ENCODE peak calls at places on chromosomes 16 and 17, in five cellular contexts. Z, X, F, K and Y are unnamed samples.

GRCh38 chr16:1450218-1450617 is 5.9 kb upstream of the CCDC154 start:
- DNase-seq in Z (no peak), X (no peak), F (no peak), K (peak), Y (peak)

GRCh38 chr16:12158428-12158827 is 181.9 kb downstream of the SNX29 start:
- DNase-seq in Z (no peak), X (no peak), F (no peak), K (no peak), Y (no peak)

GRCh38 chr17:76537578-76538280 is at the start of gene CYGB:
- DNase-seq in Z (no peak), X (no peak), F (no peak), K (no peak), Y (no peak)

GRCh38 chr17:72171703-72172670 is 51.2 kb downstream of the SOX9 start:
- DNase-seq in Z (no peak), X (no peak), F (no peak), K (no peak), Y (no peak)

GRCh38 chr16:1425616-1426370 is 5.1 kb upstream of the PERCC1 start:
- DNase-seq in Z (no peak), X (no peak), F (no peak), K (no peak), Y (no peak)

GRCh38 chr16:14957576-14958322 is 17.1 kb upstream of the PDXDC1 start:
- DNase-seq in Z (no peak), X (no peak), F (peak), K (peak), Y (no peak)

GRCh38 chr16:46748775-46749705 is 896 bp upstream of the MYLK3 start:
- DNase-seq in Z (no peak), X (no peak), F (no peak), K (no peak), Y (no peak)

GRCh38 chr17:27530791-27531391 is 74.6 kb downstream of the KSR1 start:
- DNase-seq in Z (peak), X (peak), F (no peak), K (no peak), Y (no peak)

GRCh38 chr16:81500833-81501521 is 56.4 kb downstream of the CMIP start:
- DNase-seq in Z (no peak), X (no peak), F (no peak), K (no peak), Y (no peak)

GRCh38 chr16:48607056-48607825 is 2.7 kb downstream of the N4BP1 start:
- DNase-seq in Z (peak), X (no peak), F (no peak), K (no peak), Y (no peak)

GRCh38 chr16:19879241-19879792 is 5.3 kb downstream of the GPRC5B start:
- DNase-seq in Z (peak), X (peak), F (no peak), K (peak), Y (peak)

GRCh38 chr17:2171725-2172446 is 117.0 kb downstream of the HIC1 start:
- DNase-seq in Z (no peak), X (peak), F (no peak), K (no peak), Y (no peak)

GRCh38 chr16:3698941-3699340 is 18.4 kb downstream of the TRAP1 start:
- DNase-seq in Z (no peak), X (no peak), F (no peak), K (no peak), Y (no peak)

GRCh38 chr17:83132251-83133081 is 53.1 kb downstream of the METRNL start:
- DNase-seq in Z (no peak), X (no peak), F (no peak), K (no peak), Y (no peak)

GRCh38 chr16:65534121-65534528 is 412.3 kb upstream of the CDH11 start:
- DNase-seq in Z (no peak), X (no peak), F (no peak), K (no peak), Y (no peak)

GRCh38 chr16:86243123-86243473 is 267.2 kb upstream of the FOXF1 start:
- DNase-seq in Z (no peak), X (no peak), F (no peak), K (peak), Y (no peak)

GRCh38 chr17:49576121-49576905 is 642 bp downstream of the NXPH3 start:
- DNase-seq in Z (peak), X (no peak), F (peak), K (peak), Y (peak)

GRCh38 chr16:69938981-69939820 is 11.9 kb upstream of the CLEC18A start:
- DNase-seq in Z (no peak), X (no peak), F (no peak), K (no peak), Y (no peak)
- TF ChIP-seq USF2 in Z (no peak), X (no peak), F (no peak), K (no peak), Y (no peak)

GRCh38 chr16:84886536-84887090 is 66.8 kb downstream of the CRISPLD2 start:
- DNase-seq in Z (no peak), X (no peak), F (no peak), K (no peak), Y (no peak)

GRCh38 chr16:84885024-84885910 is 65.5 kb downstream of the CRISPLD2 start:
- DNase-seq in Z (no peak), X (peak), F (no peak), K (peak), Y (peak)

GRCh38 chr16:84888450-84888849 is 68.7 kb downstream of the CRISPLD2 start:
- DNase-seq in Z (peak), X (no peak), F (no peak), K (no peak), Y (no peak)

GRCh38 chr16:84889066-84889465 is 69.3 kb downstream of the CRISPLD2 start:
- DNase-seq in Z (no peak), X (no peak), F (no peak), K (no peak), Y (no peak)

GRCh38 chr16:84887207-84887606 is 67.4 kb downstream of the CRISPLD2 start:
- DNase-seq in Z (no peak), X (no peak), F (peak), K (no peak), Y (no peak)
- TF ChIP-seq CTCF in Z (no peak), X (no peak), F (no peak), K (no peak), Y (no peak)

GRCh38 chr17:38731526-38732294 is 1.6 kb downstream of the CISD3 start:
- DNase-seq in Z (no peak), X (no peak), F (no peak), K (no peak), Y (no peak)
- TF ChIP-seq JUN in Z (no peak), X (no peak), F (no peak), K (no peak), Y (no peak)

GRCh38 chr17:50689956-50690886 is 17.5 kb downstream of the ANKRD40 start:
- DNase-seq in Z (peak), X (no peak), F (no peak), K (no peak), Y (no peak)
- TF ChIP-seq USF2 in Z (no peak), X (no peak), F (no peak), K (no peak), Y (no peak)